ENCODE peak calls at places on chromosomes 3 and 15, in four cellular contexts. B is WTC11, A is K562, Y is HepG2. U is an unnamed sample.

GRCh38 chr3:14885307-14885706 is 62.1 kb upstream of the NR2C2 start:
- DNase-seq in B (no peak), A (no peak), Y (no peak), U (no peak)

GRCh38 chr3:45035441-45036301 is 9.6 kb downstream of the CLEC3B start:
- DNase-seq in B (peak), A (no peak), Y (no peak), U (no peak)

GRCh38 chr3:45054196-45054857 is 28.2 kb downstream of the CLEC3B start:
- DNase-seq in B (no peak), A (no peak), Y (no peak), U (no peak)

GRCh38 chr3:123332124-123332641 is 116.7 kb downstream of the ADCY5 start:
- DNase-seq in B (no peak), A (no peak), Y (no peak), U (no peak)

GRCh38 chr3:141366285-141367037 is 1.8 kb upstream of the ZBTB38 start:
- DNase-seq in B (no peak), A (peak), Y (peak), U (no peak)

GRCh38 chr3:65971281-65972252 is 67.2 kb downstream of the MAGI1 start:
- DNase-seq in B (no peak), A (no peak), Y (no peak), U (no peak)

GRCh38 chr3:176948123-176948522 is 249.2 kb downstream of the TBL1XR1 start:
- DNase-seq in B (no peak), A (no peak), Y (no peak), U (no peak)

GRCh38 chr3:113439576-113439975 is 1.7 kb downstream of the CFAP44 start:
- DNase-seq in B (no peak), A (no peak), Y (no peak), U (no peak)

GRCh38 chr3:153667341-153667740 is 453.8 kb upstream of the ARHGEF26 start:
- DNase-seq in B (no peak), A (no peak), Y (no peak), U (no peak)

GRCh38 chr15:44675911-44676310 is 12.4 kb upstream of the SPG11 start:
- DNase-seq in B (no peak), A (no peak), Y (no peak), U (no peak)

GRCh38 chr3:12566976-12567375 is 10.1 kb downstream of the MKRN2 start:
- DNase-seq in B (no peak), A (no peak), Y (no peak), U (no peak)

GRCh38 chr3:65752636-65753035 is 286.1 kb downstream of the MAGI1 start:
- DNase-seq in B (no peak), A (no peak), Y (no peak), U (no peak)

DNA sequence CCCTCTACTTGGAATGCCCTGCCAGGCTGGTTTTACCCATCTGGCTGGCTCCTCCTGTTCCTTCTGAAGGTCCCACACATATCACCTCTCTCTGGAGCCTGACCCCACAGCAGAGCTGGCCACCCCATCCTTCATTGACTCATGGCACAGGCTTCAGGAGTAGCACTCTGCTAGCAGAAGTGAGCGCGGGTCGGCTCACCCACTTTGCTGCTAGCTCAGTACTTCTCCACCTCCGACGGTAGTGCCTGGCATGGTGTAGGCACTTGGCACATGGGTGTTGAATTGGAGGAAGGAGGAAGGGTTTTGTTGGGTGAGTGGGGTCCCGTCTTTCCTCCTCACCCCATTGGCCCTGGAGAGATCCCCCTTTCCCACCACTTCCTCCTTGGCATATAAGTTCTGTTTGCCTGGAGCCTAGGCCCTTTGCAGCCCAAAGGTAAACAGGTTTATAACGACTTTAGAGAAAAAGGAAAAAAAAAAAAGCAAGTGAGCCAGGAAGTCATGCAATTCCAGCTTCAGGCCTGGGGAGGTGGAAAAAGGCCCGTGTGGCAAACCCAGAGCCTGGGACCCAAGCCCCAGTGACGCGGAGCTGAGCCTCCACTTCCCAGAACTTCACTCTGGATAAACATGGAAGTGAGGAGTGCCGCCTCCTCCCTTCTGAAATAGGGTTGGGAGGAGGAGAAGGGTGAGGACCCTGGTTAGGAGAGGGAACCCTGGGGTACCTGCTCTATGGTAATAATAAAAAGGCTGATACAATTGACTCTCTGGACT is 35.4 kb downstream of the SMAD6 start:
- DNase-seq in B (no peak), A (no peak), Y (no peak), U (no peak)
- TF ChIP-seq ELF4 in B (no peak), A (no peak), Y (no peak), U (no peak)

DNA sequence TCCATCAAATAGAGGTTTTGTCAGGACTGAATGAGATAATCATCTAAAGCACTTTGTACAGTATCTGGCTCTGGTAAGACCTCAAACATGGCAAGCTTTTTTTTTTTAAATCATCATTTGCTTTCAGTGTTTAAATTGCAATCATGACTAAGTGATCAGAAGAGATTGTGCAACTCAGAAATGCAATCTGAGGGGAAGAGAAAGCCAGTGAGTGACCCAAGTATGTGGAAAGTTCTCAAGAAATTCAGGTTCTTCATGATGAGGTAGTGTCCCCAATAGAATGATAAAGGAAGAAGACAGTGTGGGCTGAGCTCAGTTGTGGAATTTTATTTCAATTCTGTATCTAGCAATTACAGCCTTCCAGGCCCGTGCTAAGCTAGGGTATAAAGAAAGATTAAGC is 132.2 kb upstream of the TBC1D5 start:
- DNase-seq in B (no peak), A (no peak), Y (no peak), U (no peak)
- TF ChIP-seq SP1 in B (no peak), A (no peak), Y (no peak), U (no peak)

DNA sequence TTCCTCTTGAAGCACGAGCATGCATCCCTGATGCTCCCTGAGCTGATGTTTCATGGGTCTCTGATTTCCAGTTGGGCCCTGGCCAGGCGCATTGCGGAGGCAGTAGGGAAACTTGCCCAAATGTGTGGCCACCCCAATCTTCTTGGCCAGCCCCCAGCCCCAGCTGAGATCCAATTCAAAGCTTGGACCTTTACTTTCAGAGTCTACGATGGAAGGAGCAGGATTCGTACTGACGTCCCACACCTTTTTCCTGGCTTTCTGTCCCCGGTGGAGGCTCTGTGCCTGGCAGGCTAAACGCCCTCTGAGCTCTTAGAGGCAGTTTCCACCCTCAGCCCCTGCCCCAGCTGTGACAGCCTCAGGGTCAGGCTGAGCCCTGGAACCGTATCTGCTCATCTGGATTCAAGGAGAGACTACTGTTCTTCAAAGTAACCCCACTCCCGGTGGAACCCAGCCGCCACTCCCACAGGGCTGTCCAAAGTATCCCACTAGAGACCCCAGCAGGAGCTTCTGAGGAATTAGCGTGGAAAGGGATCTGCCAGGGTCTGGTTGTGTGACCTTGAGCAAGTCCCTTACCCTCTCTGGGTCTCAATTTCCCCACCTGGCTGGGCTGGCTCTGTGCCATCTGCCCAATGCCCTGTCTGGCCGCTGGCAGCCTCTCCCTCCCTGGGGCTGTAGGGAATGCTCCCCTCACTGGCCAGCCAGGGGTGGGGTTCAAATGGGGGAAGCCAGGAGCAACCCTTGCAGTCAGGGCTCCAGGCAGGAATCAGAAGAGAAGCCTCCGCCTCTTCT is 37.3 kb downstream of the CPN2 start:
- DNase-seq in B (peak), A (no peak), Y (no peak), U (no peak)
- TF ChIP-seq ELF4 in B (no peak), A (no peak), Y (no peak), U (no peak)

GRCh38 chr15:40382580-40383456 is at the start of gene KNSTRN:
- DNase-seq in B (peak), A (peak), Y (peak), U (peak)

GRCh38 chr15:40379853-40380252 is 2.7 kb upstream of the KNSTRN start:
- DNase-seq in B (no peak), A (no peak), Y (peak), U (no peak)

GRCh38 chr15:40381818-40382529 is 547 bp upstream of the KNSTRN start:
- DNase-seq in B (no peak), A (no peak), Y (no peak), U (no peak)

GRCh38 chr15:40379374-40379773 is 3.1 kb upstream of the KNSTRN start:
- DNase-seq in B (no peak), A (no peak), Y (no peak), U (no peak)

GRCh38 chr15:40380636-40381035 is 1.9 kb upstream of the KNSTRN start:
- DNase-seq in B (no peak), A (no peak), Y (no peak), U (no peak)
- TF ChIP-seq SP1 in B (no peak), A (no peak), Y (no peak), U (no peak)

U was measured in HEK293T.